ENCODE peak calls at places on chromosomes 1 and 21, in four cellular contexts. O is H1, Q is GM12878, P is HepG2. X is an unnamed sample.

GRCh38 chr1:12067900-12068821 is 5.1 kb downstream of the TNFRSF8 start:
- DNase-seq in O (peak; percentile 64), Q (peak; percentile 91), P (no peak), X (no peak)

GRCh38 chr21:43603641-43604504 is 55.4 kb downstream of the HSF2BP start:
- DNase-seq in O (no peak), Q (no peak), P (peak; percentile 15), X (peak; percentile 68)

GRCh38 chr1:232463226-232463625 is 166.7 kb downstream of the SIPA1L2 start:
- DNase-seq in O (no peak), Q (no peak), P (no peak), X (no peak)

GRCh38 chr1:10655002-10655401 is 141.4 kb downstream of the CASZ1 start:
- DNase-seq in O (no peak), Q (no peak), P (no peak), X (no peak)

GRCh38 chr1:38123356-38123755 is 76.8 kb upstream of the POU3F1 start:
- DNase-seq in O (no peak), Q (no peak), P (no peak), X (no peak)

GRCh38 chr1:80083892-80084291 is 1077.4 kb upstream of the ADGRL4 start:
- DNase-seq in O (no peak), Q (no peak), P (peak; percentile 0), X (no peak)

GRCh38 chr1:150049926-150050325 is 17.6 kb upstream of the VPS45 start:
- DNase-seq in O (no peak), Q (no peak), P (no peak), X (no peak)

GRCh38 chr1:220317161-220317560 is 44.9 kb upstream of the RAB3GAP2 start:
- DNase-seq in O (no peak), Q (no peak), P (no peak), X (no peak)

GRCh38 chr1:174791863-174792262 is 207.9 kb upstream of the CACYBP start:
- DNase-seq in O (no peak), Q (no peak), P (no peak), X (no peak)

GRCh38 chr1:157104598-157105293 is 5.1 kb upstream of the ETV3L start:
- DNase-seq in O (no peak), Q (no peak), P (no peak), X (no peak)

DNA sequence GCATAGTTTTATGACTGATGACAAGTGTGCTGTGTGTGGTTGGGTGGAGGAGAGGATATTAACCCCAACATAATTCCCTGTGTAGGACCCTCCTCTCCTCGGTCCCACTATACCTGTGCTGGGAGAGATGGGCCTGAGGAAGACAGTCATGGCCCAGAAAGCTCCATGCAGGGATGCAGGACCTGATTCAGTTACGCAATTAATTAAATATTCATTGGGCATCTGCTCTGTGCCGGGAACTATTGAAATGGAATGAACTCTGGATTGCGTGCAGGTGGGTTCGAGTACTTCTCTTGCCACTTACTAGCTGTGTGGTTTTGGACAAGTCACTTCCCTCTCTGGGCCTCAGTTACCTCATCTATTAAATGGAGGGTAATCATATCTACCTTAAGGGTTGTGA is 74.6 kb downstream of the CD247 start:
- DNase-seq in O (peak; percentile 32), Q (no peak), P (no peak), X (no peak)
- TF ChIP-seq RAD21 in O (no peak), Q (no peak), P (no peak), X (no peak)

DNA sequence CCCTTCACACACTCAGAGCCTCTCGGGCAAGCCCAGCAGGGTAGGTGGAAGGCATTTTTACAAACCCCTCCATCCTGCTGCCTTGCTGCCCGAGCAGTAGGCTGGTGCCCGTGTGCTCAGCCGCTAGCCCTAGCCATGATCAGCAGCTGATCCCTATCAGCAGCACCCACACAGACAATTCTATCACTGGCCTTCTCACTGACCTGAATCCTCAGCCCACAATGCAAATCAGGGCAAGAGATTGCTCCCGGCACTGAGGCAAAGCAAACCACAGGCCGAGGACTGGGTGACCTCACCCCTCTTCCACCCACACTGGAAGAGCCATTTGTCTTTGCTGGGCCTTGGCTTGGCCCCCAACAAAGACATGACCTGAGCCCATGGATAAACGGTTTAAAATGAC is 895 bp upstream of the PDZK1 start:
- DNase-seq in O (no peak), Q (no peak), P (peak; percentile 28), X (peak; percentile 38)
- TF ChIP-seq TCF12 in O (no peak), Q (no peak), P (no peak), X (no peak)

GRCh38 chr1:212713465-212714136 is 14.0 kb upstream of the BATF3 start:
- DNase-seq in O (no peak), Q (no peak), P (no peak), X (no peak)

GRCh38 chr1:212710566-212710965 is 10.9 kb upstream of the BATF3 start:
- DNase-seq in O (no peak), Q (no peak), P (no peak), X (no peak)

GRCh38 chr1:212718499-212718898 is 18.9 kb upstream of the BATF3 start:
- DNase-seq in O (no peak), Q (no peak), P (no peak), X (no peak)

DNA sequence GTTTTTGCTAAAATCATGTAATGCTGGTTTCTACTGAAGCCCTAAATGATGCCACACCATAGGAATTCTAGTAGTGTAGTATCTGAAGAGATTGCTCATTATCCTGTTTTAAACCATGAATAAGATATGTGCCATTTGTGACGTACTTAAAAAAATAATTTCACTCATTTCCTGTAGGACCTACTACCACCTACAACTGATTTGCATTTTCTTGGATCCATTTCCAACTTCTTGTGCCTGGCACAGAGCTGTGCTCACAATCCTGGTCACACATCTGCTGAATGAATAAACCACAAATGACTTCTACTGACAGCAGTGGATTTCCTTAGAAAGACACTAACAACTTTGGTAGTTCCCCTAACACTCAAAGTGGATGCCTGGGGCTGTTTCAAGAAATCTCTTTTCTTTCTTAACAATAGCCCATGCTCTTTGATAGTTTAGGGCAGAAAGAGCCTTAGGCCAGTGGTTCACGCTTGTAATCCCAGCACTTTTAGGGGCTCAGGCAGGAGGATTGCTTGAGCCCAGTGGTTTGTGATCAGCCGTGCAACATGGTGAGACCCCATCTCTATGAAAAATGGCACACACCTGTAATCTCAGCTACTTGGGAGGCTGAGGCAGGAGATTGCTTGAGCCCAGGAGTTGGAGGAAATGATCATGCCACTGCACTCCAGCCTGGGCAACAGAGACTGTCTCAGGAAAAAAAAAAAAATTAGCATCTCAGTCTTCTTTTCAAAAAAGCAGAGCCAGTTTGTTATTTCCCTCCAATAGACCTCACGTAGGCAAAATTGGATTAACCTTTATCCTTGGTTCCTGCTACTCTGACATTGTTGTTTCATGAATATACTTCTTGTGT is 13.0 kb upstream of the BATF3 start:
- DNase-seq in O (no peak), Q (no peak), P (no peak), X (no peak)
- TF ChIP-seq RAD21 in O (no peak), Q (no peak), P (no peak), X (no peak)

GRCh38 chr1:23726669-23727068 is 16.6 kb upstream of the ELOA start:
- DNase-seq in O (no peak), Q (no peak), P (no peak), X (no peak)

GRCh38 chr1:23732363-23733224 is 10.7 kb upstream of the ELOA start:
- DNase-seq in O (no peak), Q (no peak), P (no peak), X (no peak)

GRCh38 chr1:23722652-23723051 is 20.6 kb upstream of the ELOA start:
- DNase-seq in O (no peak), Q (no peak), P (no peak), X (no peak)

GRCh38 chr1:23728997-23729390 is 14.3 kb upstream of the ELOA start:
- DNase-seq in O (no peak), Q (no peak), P (no peak), X (no peak)

GRCh38 chr1:23727362-23727811 is 15.9 kb upstream of the ELOA start:
- DNase-seq in O (no peak), Q (no peak), P (peak; percentile 78), X (no peak)
- TF ChIP-seq TCF12 in O (no peak), Q (no peak), P (no peak), X (no peak)

GRCh38 chr1:201552941-201553341 is 14.0 kb downstream of the NAV1 start:
- DNase-seq in O (no peak), Q (no peak), P (no peak), X (peak; percentile 46)
- TF ChIP-seq RAD21 in O (no peak), Q (no peak), P (no peak), X (no peak)

GRCh38 chr1:234564035-234565029 is 45.6 kb downstream of the IRF2BP2 start:
- DNase-seq in O (no peak), Q (no peak), P (peak; percentile 66), X (no peak)
- TF ChIP-seq TCF12 in O (no peak), Q (no peak), P (no peak), X (peak; percentile 84)

DNA sequence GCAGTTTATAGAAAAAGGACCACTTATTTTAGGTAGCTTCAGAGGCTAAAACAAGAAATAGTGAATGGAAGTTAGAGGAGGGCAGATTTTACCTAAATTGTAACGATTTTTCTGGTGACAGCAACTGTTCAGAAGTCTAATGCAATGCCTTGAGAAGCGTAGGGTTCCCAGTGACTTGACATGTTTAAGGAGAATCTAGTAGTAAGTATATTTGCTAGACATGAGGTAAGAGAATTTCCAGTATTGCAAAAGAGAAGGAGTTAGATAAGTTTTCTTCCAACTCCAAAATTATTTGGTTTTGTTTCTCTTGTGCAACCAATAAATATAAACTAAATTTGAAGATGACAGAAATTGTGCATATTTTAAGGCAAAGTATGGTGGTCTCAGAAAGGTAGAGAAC is 140.0 kb downstream of the SMYD3 start:
- DNase-seq in O (no peak), Q (no peak), P (no peak), X (no peak)
- TF ChIP-seq RAD21 in O (no peak), Q (no peak), P (no peak), X (no peak)

GRCh38 chr21:37459575-37459974 is 93.0 kb downstream of the DYRK1A start:
- DNase-seq in O (no peak), Q (no peak), P (no peak), X (no peak)
- TF ChIP-seq TCF12 in O (no peak), Q (no peak), P (no peak), X (peak; percentile 65)

GRCh38 chr1:184823080-184823479 is 68.4 kb upstream of the EDEM3 start:
- DNase-seq in O (no peak), Q (no peak), P (no peak), X (no peak)
- TF ChIP-seq RAD21 in O (no peak), Q (no peak), P (no peak), X (no peak)

GRCh38 chr1:48673725-48674124 is 103.0 kb downstream of the BEND5 start:
- DNase-seq in O (peak; percentile 63), Q (no peak), P (peak; percentile 4), X (no peak)
- TF ChIP-seq TCF12 in O (no peak), Q (no peak), P (no peak), X (no peak)